ENCODE peak calls at places on chromosome 22, in seven cellular contexts. One of them, this sample, is unnamed.

GRCh38 chr22:45212992-45213751 is 27.5 kb downstream of the KIAA0930 start:
- DNase-seq in AG04449: no peak
- DNase-seq in AG09309: no peak
- DNase-seq in left ventricle myocardium inferior: peak
- DNase-seq in Panc1: no peak
- DNase-seq in tibial nerve: no peak
- DNase-seq in adrenal gland: peak
- DNase-seq in this sample: no peak

GRCh38 chr22:35344956-35345690 is 35.8 kb upstream of the HMOX1 start:
- DNase-seq in left ventricle myocardium inferior: no peak
- DNase-seq in AG09309: no peak
- DNase-seq in Panc1: no peak
- DNase-seq in adrenal gland: no peak
- DNase-seq in tibial nerve: no peak
- DNase-seq in AG04449: no peak
- DNase-seq in this sample: peak

GRCh38 chr22:50010676-50011446 is 1.7 kb downstream of the IL17REL start:
- DNase-seq in left ventricle myocardium inferior: no peak
- DNase-seq in tibial nerve: no peak
- DNase-seq in AG04449: no peak
- DNase-seq in Panc1: no peak
- DNase-seq in AG09309: no peak
- DNase-seq in adrenal gland: no peak
- DNase-seq in this sample: peak

GRCh38 chr22:37747090-37747714 is 50.4 kb downstream of the TRIOBP start:
- DNase-seq in AG09309: no peak
- DNase-seq in Panc1: no peak
- DNase-seq in AG04449: no peak
- DNase-seq in adrenal gland: peak
- DNase-seq in tibial nerve: no peak
- DNase-seq in left ventricle myocardium inferior: peak
- DNase-seq in this sample: peak

GRCh38 chr22:23786261-23786710 is 480 bp upstream of the SMARCB1 start:
- DNase-seq in AG04449: no peak
- DNase-seq in Panc1: no peak
- DNase-seq in AG09309: no peak
- DNase-seq in tibial nerve: no peak
- DNase-seq in left ventricle myocardium inferior: no peak
- DNase-seq in adrenal gland: no peak
- DNase-seq in this sample: no peak

GRCh38 chr22:43587574-43587973 is 175.8 kb downstream of the MPPED1 start:
- DNase-seq in AG04449: no peak
- DNase-seq in Panc1: no peak
- DNase-seq in tibial nerve: no peak
- DNase-seq in adrenal gland: no peak
- DNase-seq in AG09309: no peak
- DNase-seq in left ventricle myocardium inferior: no peak
- DNase-seq in this sample: no peak

GRCh38 chr22:36733271-36733670 is 29.7 kb upstream of the CACNG2 start:
- DNase-seq in tibial nerve: no peak
- DNase-seq in left ventricle myocardium inferior: no peak
- DNase-seq in Panc1: no peak
- DNase-seq in adrenal gland: peak
- DNase-seq in AG09309: no peak
- DNase-seq in AG04449: no peak
- DNase-seq in this sample: no peak

GRCh38 chr22:49483946-49484345 is 343.7 kb downstream of the BRD1 start:
- DNase-seq in AG09309: no peak
- DNase-seq in left ventricle myocardium inferior: no peak
- DNase-seq in tibial nerve: no peak
- DNase-seq in adrenal gland: no peak
- DNase-seq in AG04449: no peak
- DNase-seq in Panc1: no peak
- DNase-seq in this sample: no peak

GRCh38 chr22:49521787-49522224 is 305.9 kb downstream of the BRD1 start:
- DNase-seq in AG04449: no peak
- DNase-seq in Panc1: no peak
- DNase-seq in adrenal gland: no peak
- DNase-seq in AG09309: no peak
- DNase-seq in left ventricle myocardium inferior: no peak
- DNase-seq in tibial nerve: no peak
- DNase-seq in this sample: no peak

GRCh38 chr22:50313021-50313420 is 5.6 kb upstream of the PLXNB2 start:
- DNase-seq in tibial nerve: no peak
- DNase-seq in Panc1: no peak
- DNase-seq in left ventricle myocardium inferior: no peak
- DNase-seq in adrenal gland: no peak
- DNase-seq in AG04449: no peak
- DNase-seq in AG09309: no peak
- DNase-seq in this sample: no peak

GRCh38 chr22:47091241-47091691 is 328.8 kb downstream of the TBC1D22A start:
- DNase-seq in Panc1: no peak
- DNase-seq in AG09309: no peak
- DNase-seq in AG04449: no peak
- DNase-seq in adrenal gland: no peak
- DNase-seq in left ventricle myocardium inferior: no peak
- DNase-seq in tibial nerve: no peak
- DNase-seq in this sample: no peak

GRCh38 chr22:34973016-34973415 is 92.9 kb upstream of the ISX start:
- DNase-seq in tibial nerve: no peak
- DNase-seq in left ventricle myocardium inferior: no peak
- DNase-seq in adrenal gland: no peak
- DNase-seq in Panc1: no peak
- DNase-seq in AG09309: no peak
- DNase-seq in AG04449: no peak
- DNase-seq in this sample: no peak

GRCh38 chr22:32920032-32920628 is 118.6 kb downstream of the TIMP3 start:
- DNase-seq in AG04449: no peak
- DNase-seq in adrenal gland: peak
- DNase-seq in Panc1: no peak
- DNase-seq in AG09309: peak
- DNase-seq in left ventricle myocardium inferior: peak
- DNase-seq in tibial nerve: peak
- DNase-seq in this sample: no peak

GRCh38 chr22:42072606-42073330 is 1.3 kb upstream of the PHETA2 start:
- DNase-seq in AG04449: no peak
- DNase-seq in AG09309: no peak
- DNase-seq in tibial nerve: no peak
- DNase-seq in Panc1: no peak
- DNase-seq in adrenal gland: peak
- DNase-seq in left ventricle myocardium inferior: no peak
- DNase-seq in this sample: peak

GRCh38 chr22:38834991-38835390 is 8.8 kb downstream of the NPTXR start:
- DNase-seq in Panc1: no peak
- DNase-seq in tibial nerve: no peak
- DNase-seq in adrenal gland: no peak
- DNase-seq in AG04449: no peak
- DNase-seq in left ventricle myocardium inferior: no peak
- DNase-seq in AG09309: no peak
- DNase-seq in this sample: no peak

GRCh38 chr22:50160947-50161346 is 9.6 kb upstream of the PANX2 start:
- DNase-seq in Panc1: no peak
- DNase-seq in left ventricle myocardium inferior: no peak
- DNase-seq in AG04449: no peak
- DNase-seq in AG09309: no peak
- DNase-seq in adrenal gland: no peak
- DNase-seq in tibial nerve: no peak
- DNase-seq in this sample: no peak

DNA sequence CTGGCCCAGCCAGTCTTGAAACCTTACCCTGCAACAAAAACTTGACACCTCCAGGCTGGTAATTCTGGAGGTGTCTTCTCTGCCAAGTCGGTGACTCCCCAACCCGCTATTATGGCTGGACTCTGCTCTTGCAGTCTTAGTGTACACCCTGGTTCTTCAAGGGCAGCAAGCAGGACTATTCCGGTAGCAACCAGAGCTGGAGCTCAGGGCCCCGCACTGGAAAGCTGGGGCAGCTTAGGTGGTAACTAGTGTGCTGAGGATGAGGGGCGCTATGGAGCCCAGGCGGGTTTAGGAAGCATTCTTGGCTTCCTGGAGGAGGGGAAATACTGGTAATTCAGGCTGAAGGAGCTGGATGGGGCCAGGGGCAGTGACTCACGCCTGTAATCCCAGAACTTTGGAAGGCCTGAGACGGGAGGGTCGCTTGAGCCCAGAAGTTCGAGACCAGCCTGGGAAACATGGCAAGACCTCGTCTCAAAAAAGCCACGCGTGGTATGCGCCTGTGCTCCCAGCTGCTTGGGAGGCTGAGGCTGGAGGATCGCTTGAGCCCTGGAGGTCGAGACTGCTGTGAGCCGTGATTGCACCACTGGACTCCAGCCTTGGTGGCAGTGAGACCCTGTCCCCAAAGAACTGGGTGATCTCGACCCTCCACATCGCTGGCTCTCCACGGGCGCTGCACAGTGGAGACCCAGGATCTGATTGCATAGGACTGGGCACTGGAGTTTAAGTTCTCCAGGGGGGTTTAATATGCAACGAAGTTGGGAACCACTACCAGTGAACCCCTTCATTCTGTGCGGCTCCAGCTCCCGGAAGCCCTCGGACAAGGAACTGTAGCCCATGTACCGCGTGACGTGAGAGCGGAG is 10.6 kb upstream of the AIFM3 start:
- DNase-seq in AG04449: no peak
- DNase-seq in AG09309: no peak
- DNase-seq in adrenal gland: no peak
- DNase-seq in tibial nerve: no peak
- DNase-seq in left ventricle myocardium inferior: no peak
- DNase-seq in Panc1: no peak
- DNase-seq in this sample: no peak
- H3K4me3 ChIP-seq in AG04449: peak
- H3K4me3 ChIP-seq in AG09309: peak
- H3K4me3 ChIP-seq in adrenal gland: peak
- H3K4me3 ChIP-seq in tibial nerve: peak
- H3K4me3 ChIP-seq in left ventricle myocardium inferior: peak
- H3K4me3 ChIP-seq in Panc1: peak
- H3K4me3 ChIP-seq in this sample: peak

DNA sequence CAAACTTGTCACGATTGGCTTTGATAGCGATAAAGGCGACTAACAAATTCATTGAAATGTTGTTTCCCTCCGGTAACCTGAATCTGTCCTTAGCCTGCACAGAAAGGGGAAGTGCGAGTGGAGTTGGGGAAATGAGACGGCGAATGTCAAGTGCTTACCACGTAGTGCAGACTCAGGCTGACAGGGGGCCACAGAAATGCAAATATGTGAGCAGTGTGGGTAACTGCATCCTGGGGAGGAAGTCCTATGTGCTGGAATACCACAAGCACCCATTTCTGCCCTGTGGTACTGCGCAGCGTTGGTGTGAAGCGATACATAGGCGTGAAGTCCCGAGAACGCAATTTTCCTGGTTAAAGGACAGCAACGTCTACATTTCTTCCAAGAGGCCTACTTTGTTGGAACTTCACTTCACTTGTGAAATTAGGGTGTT is 869 bp upstream of the EIF4ENIF1 start:
- DNase-seq in AG04449: no peak
- DNase-seq in left ventricle myocardium inferior: peak
- DNase-seq in tibial nerve: no peak
- DNase-seq in adrenal gland: peak
- DNase-seq in AG09309: no peak
- DNase-seq in Panc1: no peak
- DNase-seq in this sample: peak
- TF ChIP-seq CTCF in AG04449: peak
- TF ChIP-seq CTCF in left ventricle myocardium inferior: peak
- TF ChIP-seq CTCF in tibial nerve: no peak
- TF ChIP-seq CTCF in adrenal gland: no peak
- TF ChIP-seq CTCF in AG09309: no peak
- TF ChIP-seq CTCF in Panc1: no peak
- TF ChIP-seq CTCF in this sample: no peak

DNA sequence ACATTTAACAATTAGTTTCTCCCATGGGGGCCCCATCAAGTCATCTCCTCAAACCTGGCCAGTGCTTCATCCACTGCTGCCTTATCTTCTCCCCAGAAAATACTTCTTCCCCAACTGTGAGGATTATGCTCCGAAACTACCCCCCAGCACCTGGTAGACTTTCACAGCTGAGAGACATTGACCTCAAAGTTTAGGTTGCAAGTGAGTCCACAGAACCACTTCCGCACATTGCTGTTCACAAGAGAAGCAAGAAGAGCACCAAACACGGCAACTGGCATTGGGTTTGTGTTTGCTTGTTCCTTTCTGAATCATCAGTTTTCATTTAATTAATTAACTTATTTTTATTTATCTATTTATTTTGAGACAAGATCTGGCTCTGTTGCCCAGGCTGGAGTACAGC is 6.1 kb downstream of the MCHR1 start:
- DNase-seq in left ventricle myocardium inferior: no peak
- DNase-seq in Panc1: no peak
- DNase-seq in tibial nerve: no peak
- DNase-seq in AG09309: no peak
- DNase-seq in adrenal gland: no peak
- DNase-seq in AG04449: no peak
- DNase-seq in this sample: no peak
- H3K4me3 ChIP-seq in left ventricle myocardium inferior: no peak
- H3K4me3 ChIP-seq in Panc1: no peak
- H3K4me3 ChIP-seq in tibial nerve: no peak
- H3K4me3 ChIP-seq in AG09309: no peak
- H3K4me3 ChIP-seq in adrenal gland: no peak
- H3K4me3 ChIP-seq in AG04449: no peak
- H3K4me3 ChIP-seq in this sample: no peak

GRCh38 chr22:22233081-22233480 is 11.5 kb upstream of the VPREB1 start:
- DNase-seq in AG04449: no peak
- DNase-seq in Panc1: no peak
- DNase-seq in adrenal gland: no peak
- DNase-seq in left ventricle myocardium inferior: no peak
- DNase-seq in tibial nerve: no peak
- DNase-seq in AG09309: no peak
- DNase-seq in this sample: no peak

GRCh38 chr22:22230438-22230837 is 14.1 kb upstream of the VPREB1 start:
- DNase-seq in adrenal gland: no peak
- DNase-seq in tibial nerve: no peak
- DNase-seq in left ventricle myocardium inferior: no peak
- DNase-seq in AG04449: no peak
- DNase-seq in Panc1: no peak
- DNase-seq in AG09309: no peak
- DNase-seq in this sample: no peak

GRCh38 chr22:22239311-22239939 is 5.2 kb upstream of the VPREB1 start:
- DNase-seq in AG09309: no peak
- DNase-seq in Panc1: no peak
- DNase-seq in AG04449: no peak
- DNase-seq in tibial nerve: no peak
- DNase-seq in left ventricle myocardium inferior: no peak
- DNase-seq in adrenal gland: no peak
- DNase-seq in this sample: no peak

GRCh38 chr22:22237521-22237920 is 7.1 kb upstream of the VPREB1 start:
- DNase-seq in left ventricle myocardium inferior: no peak
- DNase-seq in AG09309: no peak
- DNase-seq in AG04449: no peak
- DNase-seq in Panc1: no peak
- DNase-seq in adrenal gland: no peak
- DNase-seq in tibial nerve: no peak
- DNase-seq in this sample: no peak

DNA sequence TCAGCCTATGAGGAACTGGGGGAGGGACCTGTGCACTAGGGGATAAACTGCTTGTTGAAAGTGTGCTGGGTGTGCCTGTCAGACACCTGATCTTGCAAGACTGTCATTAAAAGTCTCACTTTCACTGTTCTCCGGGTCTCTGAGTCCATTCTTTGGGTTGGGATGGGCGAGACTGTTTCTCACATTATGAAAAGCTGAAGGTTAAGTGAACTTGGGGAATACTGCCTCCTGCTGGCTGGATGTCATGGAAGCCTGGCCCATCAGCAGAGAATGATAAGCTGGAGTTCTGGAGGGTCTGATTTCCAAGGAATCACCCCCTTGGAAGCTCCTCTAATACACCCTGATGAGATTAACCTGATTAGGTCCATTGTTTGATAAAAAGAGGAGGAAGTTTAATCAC is 9.0 kb upstream of the VPREB1 start:
- DNase-seq in AG09309: no peak
- DNase-seq in tibial nerve: no peak
- DNase-seq in left ventricle myocardium inferior: no peak
- DNase-seq in Panc1: peak
- DNase-seq in adrenal gland: peak
- DNase-seq in AG04449: no peak
- DNase-seq in this sample: peak
- TF ChIP-seq CTCF in AG09309: peak
- TF ChIP-seq CTCF in tibial nerve: peak
- TF ChIP-seq CTCF in left ventricle myocardium inferior: peak
- TF ChIP-seq CTCF in Panc1: no peak
- TF ChIP-seq CTCF in adrenal gland: peak
- TF ChIP-seq CTCF in AG04449: no peak
- TF ChIP-seq CTCF in this sample: peak